ENCODE peak calls at places on chromosomes 7 and 10, in ten cellular contexts. One of them, this sample, is unnamed.

GRCh38 chr7:142868881-142869415 is 14.1 kb downstream of the EPHB6 start:
- DNase-seq in psoas muscle: peak; percentile 36
- DNase-seq in fibroblast of pulmonary artery: no peak
- DNase-seq in right lobe of liver: peak; percentile 35
- DNase-seq in fibroblast of lung: no peak
- DNase-seq in esophagus muscularis mucosa: peak; percentile 88
- DNase-seq in spleen: no peak
- DNase-seq in GM12865: no peak
- DNase-seq in RWPE2: no peak
- DNase-seq in fibroblast of mammary gland: no peak
- DNase-seq in this sample: no peak

GRCh38 chr7:65902306-65902705 is 29.4 kb downstream of the VKORC1L1 start:
- DNase-seq in right lobe of liver: no peak
- DNase-seq in GM12865: no peak
- DNase-seq in RWPE2: no peak
- DNase-seq in fibroblast of lung: no peak
- DNase-seq in fibroblast of pulmonary artery: no peak
- DNase-seq in spleen: no peak
- DNase-seq in fibroblast of mammary gland: no peak
- DNase-seq in psoas muscle: no peak
- DNase-seq in esophagus muscularis mucosa: no peak
- DNase-seq in this sample: no peak

GRCh38 chr10:132464256-132465192 is 67.5 kb downstream of the PWWP2B start:
- DNase-seq in RWPE2: no peak
- DNase-seq in right lobe of liver: peak; percentile 59
- DNase-seq in GM12865: no peak
- DNase-seq in fibroblast of mammary gland: peak; percentile 44
- DNase-seq in fibroblast of pulmonary artery: peak; percentile 43
- DNase-seq in psoas muscle: peak; percentile 96
- DNase-seq in esophagus muscularis mucosa: peak; percentile 97
- DNase-seq in spleen: peak; percentile 62
- DNase-seq in fibroblast of lung: peak; percentile 56
- DNase-seq in this sample: peak; percentile 86

GRCh38 chr10:12501851-12502525 is 152.6 kb downstream of the CAMK1D start:
- DNase-seq in right lobe of liver: no peak
- DNase-seq in esophagus muscularis mucosa: no peak
- DNase-seq in fibroblast of mammary gland: no peak
- DNase-seq in RWPE2: no peak
- DNase-seq in spleen: peak; percentile 64
- DNase-seq in fibroblast of lung: no peak
- DNase-seq in psoas muscle: no peak
- DNase-seq in GM12865: no peak
- DNase-seq in fibroblast of pulmonary artery: no peak
- DNase-seq in this sample: no peak

GRCh38 chr7:140314571-140315480 is 83.5 kb downstream of the SLC37A3 start:
- DNase-seq in fibroblast of mammary gland: peak; percentile 24
- DNase-seq in fibroblast of pulmonary artery: no peak
- DNase-seq in spleen: no peak
- DNase-seq in GM12865: no peak
- DNase-seq in fibroblast of lung: peak; percentile 23
- DNase-seq in right lobe of liver: no peak
- DNase-seq in psoas muscle: no peak
- DNase-seq in esophagus muscularis mucosa: no peak
- DNase-seq in RWPE2: no peak
- DNase-seq in this sample: no peak

GRCh38 chr7:28166982-28167715 is 13.4 kb downstream of the JAZF1 start:
- DNase-seq in right lobe of liver: no peak
- DNase-seq in esophagus muscularis mucosa: no peak
- DNase-seq in psoas muscle: no peak
- DNase-seq in GM12865: no peak
- DNase-seq in fibroblast of lung: peak; percentile 35
- DNase-seq in RWPE2: no peak
- DNase-seq in fibroblast of mammary gland: peak; percentile 35
- DNase-seq in fibroblast of pulmonary artery: no peak
- DNase-seq in spleen: no peak
- DNase-seq in this sample: no peak

GRCh38 chr10:78149193-78149592 is 115.5 kb downstream of the RPS24 start:
- DNase-seq in RWPE2: no peak
- DNase-seq in GM12865: no peak
- DNase-seq in psoas muscle: no peak
- DNase-seq in esophagus muscularis mucosa: no peak
- DNase-seq in fibroblast of lung: peak; percentile 11
- DNase-seq in spleen: no peak
- DNase-seq in right lobe of liver: no peak
- DNase-seq in fibroblast of pulmonary artery: peak; percentile 13
- DNase-seq in fibroblast of mammary gland: peak; percentile 15
- DNase-seq in this sample: peak; percentile 42

GRCh38 chr10:89575037-89575436 is 39.6 kb upstream of the SLC16A12 start:
- DNase-seq in spleen: no peak
- DNase-seq in RWPE2: no peak
- DNase-seq in GM12865: no peak
- DNase-seq in psoas muscle: no peak
- DNase-seq in fibroblast of mammary gland: no peak
- DNase-seq in esophagus muscularis mucosa: no peak
- DNase-seq in right lobe of liver: no peak
- DNase-seq in fibroblast of pulmonary artery: no peak
- DNase-seq in fibroblast of lung: no peak
- DNase-seq in this sample: no peak

GRCh38 chr10:26486304-26486703 is 48.2 kb downstream of the APBB1IP start:
- DNase-seq in fibroblast of mammary gland: peak; percentile 99
- DNase-seq in right lobe of liver: no peak
- DNase-seq in RWPE2: no peak
- DNase-seq in esophagus muscularis mucosa: peak; percentile 66
- DNase-seq in fibroblast of pulmonary artery: peak; percentile 86
- DNase-seq in psoas muscle: no peak
- DNase-seq in fibroblast of lung: peak; percentile 18
- DNase-seq in spleen: no peak
- DNase-seq in GM12865: no peak
- DNase-seq in this sample: peak; percentile 99

DNA sequence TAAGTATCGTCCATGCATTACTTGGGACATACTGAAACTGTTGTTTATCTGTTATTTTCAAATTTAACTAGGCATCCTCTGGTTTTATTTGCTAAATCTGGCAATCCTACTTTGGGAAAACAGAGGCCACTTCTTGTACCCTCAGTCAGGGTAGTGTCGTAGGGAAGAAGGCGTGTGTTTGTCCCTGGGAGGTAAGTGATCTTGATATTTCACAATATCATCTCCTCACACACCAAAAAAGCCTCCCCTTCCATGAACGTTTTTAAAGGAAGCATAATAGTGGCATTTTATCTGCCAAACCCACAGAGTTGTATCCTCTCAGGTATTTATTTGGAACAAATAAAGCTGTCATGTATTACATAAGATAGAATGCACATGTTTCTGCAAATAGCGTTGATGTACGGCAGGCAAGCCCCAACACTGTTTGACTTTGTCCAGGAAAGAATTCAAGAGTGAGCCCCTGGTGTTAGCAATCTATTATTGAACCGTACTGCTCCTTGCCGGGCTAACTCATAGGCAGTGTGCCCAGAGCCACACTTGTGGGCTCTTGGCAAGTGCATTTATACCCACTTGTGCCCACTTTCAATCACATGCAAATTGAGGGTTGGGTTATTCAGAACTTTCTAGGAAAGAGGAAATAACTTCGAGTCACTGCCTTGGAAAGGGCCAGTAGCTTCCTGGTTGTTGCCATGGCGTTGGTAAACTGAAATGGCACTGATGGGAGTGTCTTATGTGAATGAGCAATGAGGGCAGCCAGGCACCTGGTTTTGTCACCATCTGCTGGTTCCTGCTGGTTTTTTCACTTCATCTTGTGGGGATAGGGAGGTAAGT is 266.0 kb downstream of the USP6NL start:
- DNase-seq in psoas muscle: no peak
- DNase-seq in GM12865: peak; percentile 60
- DNase-seq in RWPE2: no peak
- DNase-seq in fibroblast of pulmonary artery: peak; percentile 35
- DNase-seq in spleen: no peak
- DNase-seq in fibroblast of lung: no peak
- DNase-seq in fibroblast of mammary gland: peak; percentile 30
- DNase-seq in esophagus muscularis mucosa: no peak
- DNase-seq in right lobe of liver: no peak
- DNase-seq in this sample: peak; percentile 11
- TF ChIP-seq CTCF in psoas muscle: no peak
- TF ChIP-seq CTCF in GM12865: peak; percentile 26
- TF ChIP-seq CTCF in RWPE2: peak; percentile 28
- TF ChIP-seq CTCF in fibroblast of pulmonary artery: no peak
- TF ChIP-seq CTCF in spleen: no peak
- TF ChIP-seq CTCF in fibroblast of lung: no peak
- TF ChIP-seq CTCF in fibroblast of mammary gland: no peak
- TF ChIP-seq CTCF in esophagus muscularis mucosa: no peak
- TF ChIP-seq CTCF in right lobe of liver: no peak
- TF ChIP-seq CTCF in this sample: no peak

DNA sequence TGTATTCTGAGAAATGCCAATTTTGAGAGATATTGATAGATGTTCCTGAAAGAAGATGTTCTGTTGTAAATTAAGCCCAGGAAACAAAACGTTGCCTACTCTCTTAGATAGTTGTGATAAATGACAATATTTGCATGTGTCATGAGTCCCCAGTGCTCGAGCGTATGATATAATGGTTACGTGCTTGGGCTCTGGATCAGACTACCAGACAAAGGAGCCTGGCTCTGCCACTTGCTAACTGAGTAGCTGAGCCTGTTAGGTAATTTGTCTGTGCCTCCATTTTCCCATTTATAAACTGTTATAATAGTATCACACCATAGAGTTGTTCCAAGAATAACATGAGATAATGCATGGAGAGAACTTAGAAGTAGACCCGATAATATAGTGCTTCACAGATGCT is 1.8 kb downstream of the A1CF start:
- DNase-seq in psoas muscle: no peak
- DNase-seq in GM12865: no peak
- DNase-seq in fibroblast of pulmonary artery: no peak
- DNase-seq in esophagus muscularis mucosa: no peak
- DNase-seq in fibroblast of lung: no peak
- DNase-seq in fibroblast of mammary gland: no peak
- DNase-seq in spleen: no peak
- DNase-seq in right lobe of liver: peak; percentile 60
- DNase-seq in RWPE2: no peak
- DNase-seq in this sample: no peak
- H3K4me3 ChIP-seq in psoas muscle: no peak overlapping the region
- H3K4me3 ChIP-seq in GM12865: no peak overlapping the region
- H3K4me3 ChIP-seq in fibroblast of pulmonary artery: no peak overlapping the region
- H3K4me3 ChIP-seq in esophagus muscularis mucosa: no peak overlapping the region
- H3K4me3 ChIP-seq in fibroblast of lung: no peak overlapping the region
- H3K4me3 ChIP-seq in fibroblast of mammary gland: no peak overlapping the region
- H3K4me3 ChIP-seq in spleen: no peak overlapping the region
- H3K4me3 ChIP-seq in right lobe of liver: peak overlapping the region; percentile 63
- H3K4me3 ChIP-seq in RWPE2: no peak overlapping the region
- H3K4me3 ChIP-seq in this sample: no peak overlapping the region

GRCh38 chr7:98872328-98872924 is 2.6 kb upstream of the TMEM130 start:
- DNase-seq in esophagus muscularis mucosa: no peak
- DNase-seq in fibroblast of pulmonary artery: no peak
- DNase-seq in GM12865: peak; percentile 59
- DNase-seq in RWPE2: no peak
- DNase-seq in spleen: peak; percentile 16
- DNase-seq in fibroblast of lung: peak; percentile 26
- DNase-seq in fibroblast of mammary gland: peak; percentile 24
- DNase-seq in psoas muscle: no peak
- DNase-seq in right lobe of liver: peak; percentile 27
- DNase-seq in this sample: no peak
- TF ChIP-seq CTCF in esophagus muscularis mucosa: no peak
- TF ChIP-seq CTCF in fibroblast of pulmonary artery: peak; percentile 11
- TF ChIP-seq CTCF in GM12865: peak; percentile 43
- TF ChIP-seq CTCF in RWPE2: peak; percentile 28
- TF ChIP-seq CTCF in spleen: no peak
- TF ChIP-seq CTCF in fibroblast of lung: peak; percentile 10
- TF ChIP-seq CTCF in fibroblast of mammary gland: peak; percentile 24
- TF ChIP-seq CTCF in psoas muscle: peak; percentile 7
- TF ChIP-seq CTCF in right lobe of liver: peak; percentile 34
- TF ChIP-seq CTCF in this sample: peak; percentile 18

DNA sequence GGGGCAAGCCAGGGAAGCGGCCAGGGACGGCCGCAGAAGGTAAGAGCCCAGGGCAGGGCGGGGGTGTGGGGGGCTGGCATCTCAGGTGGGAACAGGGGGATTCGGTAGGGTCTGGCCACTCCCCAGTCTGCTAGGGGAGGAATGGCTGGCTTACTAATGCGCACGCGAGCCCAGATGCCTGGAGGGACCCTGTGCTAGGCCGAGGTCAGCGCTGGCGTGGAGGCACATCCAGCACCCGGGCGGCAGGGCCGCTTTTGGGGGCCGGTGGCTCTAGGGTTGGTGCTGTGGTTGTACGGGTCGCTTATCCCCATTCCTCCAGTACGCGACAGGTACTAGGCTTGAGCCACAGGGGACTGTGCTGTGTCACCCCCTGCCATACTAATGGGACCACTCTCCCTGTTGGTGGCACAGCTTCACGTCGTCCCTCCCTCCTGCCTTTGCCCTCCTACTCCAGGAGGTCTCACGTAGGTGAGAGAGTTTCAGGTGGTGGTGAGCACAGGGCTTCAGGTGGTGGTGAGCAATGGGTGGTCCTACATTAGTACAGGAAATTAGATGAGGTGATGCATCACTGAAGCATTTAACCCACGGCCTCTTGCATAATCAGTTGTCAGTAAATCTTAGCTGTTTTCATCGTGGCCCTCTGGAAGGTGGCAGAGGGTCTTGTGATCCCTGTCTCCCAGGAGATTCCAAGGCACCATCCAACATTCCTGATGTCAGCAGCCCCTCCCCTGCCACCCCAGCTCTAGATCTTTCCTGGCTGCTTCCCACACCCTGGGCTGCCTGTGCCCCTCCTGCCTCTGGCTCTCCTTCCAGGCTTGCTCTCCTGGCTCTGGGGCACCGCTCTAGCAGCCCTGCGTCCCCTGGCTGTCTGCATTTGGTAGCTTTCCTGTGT is 981 bp downstream of the AEBP1 start:
- DNase-seq in fibroblast of pulmonary artery: peak; percentile 73
- DNase-seq in RWPE2: no peak
- DNase-seq in psoas muscle: peak; percentile 59
- DNase-seq in right lobe of liver: no peak
- DNase-seq in spleen: peak; percentile 63
- DNase-seq in esophagus muscularis mucosa: no peak
- DNase-seq in GM12865: no peak
- DNase-seq in fibroblast of mammary gland: peak; percentile 82
- DNase-seq in fibroblast of lung: peak; percentile 64
- DNase-seq in this sample: peak; percentile 76
- H3K4me3 ChIP-seq in fibroblast of pulmonary artery: peak overlapping the region; percentile 68
- H3K4me3 ChIP-seq in RWPE2: no peak overlapping the region
- H3K4me3 ChIP-seq in psoas muscle: peak overlapping the region; percentile 59
- H3K4me3 ChIP-seq in right lobe of liver: peak overlapping the region; percentile 33
- H3K4me3 ChIP-seq in spleen: peak overlapping the region; percentile 38
- H3K4me3 ChIP-seq in esophagus muscularis mucosa: peak overlapping the region; percentile 66
- H3K4me3 ChIP-seq in GM12865: no peak overlapping the region
- H3K4me3 ChIP-seq in fibroblast of mammary gland: peak overlapping the region; percentile 66
- H3K4me3 ChIP-seq in fibroblast of lung: peak overlapping the region; percentile 87
- H3K4me3 ChIP-seq in this sample: peak overlapping the region; percentile 95

GRCh38 chr10:86334515-86335085 is 32.0 kb downstream of the GRID1 start:
- DNase-seq in spleen: peak; percentile 51
- DNase-seq in GM12865: no peak
- DNase-seq in fibroblast of mammary gland: no peak
- DNase-seq in psoas muscle: no peak
- DNase-seq in RWPE2: peak; percentile 39
- DNase-seq in fibroblast of pulmonary artery: no peak
- DNase-seq in esophagus muscularis mucosa: no peak
- DNase-seq in right lobe of liver: no peak
- DNase-seq in fibroblast of lung: no peak
- DNase-seq in this sample: no peak
- TF ChIP-seq CTCF in spleen: no peak
- TF ChIP-seq CTCF in GM12865: no peak
- TF ChIP-seq CTCF in fibroblast of mammary gland: no peak
- TF ChIP-seq CTCF in psoas muscle: no peak
- TF ChIP-seq CTCF in RWPE2: peak; percentile 11
- TF ChIP-seq CTCF in fibroblast of pulmonary artery: no peak
- TF ChIP-seq CTCF in esophagus muscularis mucosa: no peak
- TF ChIP-seq CTCF in right lobe of liver: no peak
- TF ChIP-seq CTCF in fibroblast of lung: no peak
- TF ChIP-seq CTCF in this sample: no peak

GRCh38 chr7:802500-803242 is 29.6 kb upstream of the SUN1 start:
- DNase-seq in psoas muscle: no peak
- DNase-seq in spleen: peak; percentile 16
- DNase-seq in esophagus muscularis mucosa: no peak
- DNase-seq in fibroblast of pulmonary artery: no peak
- DNase-seq in RWPE2: no peak
- DNase-seq in GM12865: no peak
- DNase-seq in right lobe of liver: no peak
- DNase-seq in fibroblast of mammary gland: no peak
- DNase-seq in fibroblast of lung: no peak
- DNase-seq in this sample: no peak
- H3K4me3 ChIP-seq in psoas muscle: peak overlapping the region; percentile 29
- H3K4me3 ChIP-seq in spleen: no peak overlapping the region
- H3K4me3 ChIP-seq in esophagus muscularis mucosa: peak overlapping the region; percentile 35
- H3K4me3 ChIP-seq in fibroblast of pulmonary artery: no peak overlapping the region
- H3K4me3 ChIP-seq in RWPE2: no peak overlapping the region
- H3K4me3 ChIP-seq in GM12865: no peak overlapping the region
- H3K4me3 ChIP-seq in right lobe of liver: no peak overlapping the region
- H3K4me3 ChIP-seq in fibroblast of mammary gland: no peak overlapping the region
- H3K4me3 ChIP-seq in fibroblast of lung: no peak overlapping the region
- H3K4me3 ChIP-seq in this sample: no peak overlapping the region

This sample was measured in fibroblast of the aortic adventitia.